ENCODE peak calls at places on chromosomes 12 and 14, in ten cellular contexts. A is suprapubic skin, O is tibial artery, Z is gastrocnemius medialis, G is Peyer's patch, B is SK-N-SH, T is left ventricle myocardium inferior, K is tibial nerve, L is GM23338, D is cardiac muscle cell. I is an unnamed sample.

GRCh38 chr12:122980192-122981035 is at the start of gene ARL6IP4:
- DNase-seq in A (peak), O (no peak), Z (no peak), G (peak), B (peak), T (peak), K (no peak), L (peak), D (peak), I (peak)

GRCh38 chr12:51705450-51705849 is 114.4 kb downstream of the SCN8A start:
- DNase-seq in A (no peak), O (no peak), Z (no peak), G (no peak), B (no peak), T (no peak), K (no peak), L (no peak), D (no peak), I (no peak)

GRCh38 chr12:11797317-11797913 is 147.9 kb downstream of the ETV6 start:
- DNase-seq in A (no peak), O (no peak), Z (peak), G (no peak), B (no peak), T (no peak), K (no peak), L (no peak), D (peak), I (no peak)

GRCh38 chr14:21768116-21768874 is 94.7 kb upstream of the OR4E1 start:
- DNase-seq in A (no peak), O (no peak), Z (no peak), G (no peak), B (peak), T (no peak), K (no peak), L (peak), D (peak), I (no peak)

GRCh38 chr14:101791919-101792572 is 30.5 kb downstream of the PPP2R5C start:
- DNase-seq in A (no peak), O (no peak), Z (no peak), G (no peak), B (no peak), T (no peak), K (no peak), L (no peak), D (peak), I (no peak)

GRCh38 chr12:88471641-88472040 is 108.6 kb downstream of the KITLG start:
- DNase-seq in A (no peak), O (no peak), Z (no peak), G (no peak), B (no peak), T (no peak), K (no peak), L (peak), D (peak), I (no peak)

GRCh38 chr14:51094282-51094821 is 553 bp downstream of the TRIM9 start:
- DNase-seq in A (peak), O (no peak), Z (no peak), G (no peak), B (peak), T (no peak), K (no peak), L (peak), D (no peak), I (peak)

GRCh38 chr14:69156224-69156623 is 3.3 kb upstream of the DCAF5 start:
- DNase-seq in A (no peak), O (no peak), Z (no peak), G (no peak), B (no peak), T (no peak), K (no peak), L (no peak), D (no peak), I (no peak)

GRCh38 chr12:2937500-2937899 is 21.7 kb upstream of the TEAD4 start:
- DNase-seq in A (no peak), O (no peak), Z (no peak), G (no peak), B (no peak), T (no peak), K (no peak), L (no peak), D (peak), I (no peak)

GRCh38 chr12:120698677-120699076 is 11.6 kb upstream of the UNC119B start:
- DNase-seq in A (no peak), O (no peak), Z (no peak), G (no peak), B (no peak), T (no peak), K (no peak), L (no peak), D (no peak), I (no peak)

GRCh38 chr12:5785601-5786000 is 159.5 kb downstream of the ANO2 start:
- DNase-seq in A (no peak), O (no peak), Z (no peak), G (no peak), B (no peak), T (no peak), K (no peak), L (no peak), D (no peak), I (no peak)

GRCh38 chr12:5780536-5780935 is 164.5 kb downstream of the ANO2 start:
- DNase-seq in A (no peak), O (no peak), Z (no peak), G (no peak), B (no peak), T (no peak), K (no peak), L (no peak), D (no peak), I (no peak)

GRCh38 chr12:5787828-5788227 is 157.2 kb downstream of the ANO2 start:
- DNase-seq in A (no peak), O (no peak), Z (no peak), G (no peak), B (no peak), T (no peak), K (no peak), L (no peak), D (no peak), I (no peak)

GRCh38 chr12:5783274-5783920 is 161.7 kb downstream of the ANO2 start:
- DNase-seq in A (no peak), O (no peak), Z (no peak), G (no peak), B (no peak), T (no peak), K (no peak), L (no peak), D (no peak), I (no peak)

DNA sequence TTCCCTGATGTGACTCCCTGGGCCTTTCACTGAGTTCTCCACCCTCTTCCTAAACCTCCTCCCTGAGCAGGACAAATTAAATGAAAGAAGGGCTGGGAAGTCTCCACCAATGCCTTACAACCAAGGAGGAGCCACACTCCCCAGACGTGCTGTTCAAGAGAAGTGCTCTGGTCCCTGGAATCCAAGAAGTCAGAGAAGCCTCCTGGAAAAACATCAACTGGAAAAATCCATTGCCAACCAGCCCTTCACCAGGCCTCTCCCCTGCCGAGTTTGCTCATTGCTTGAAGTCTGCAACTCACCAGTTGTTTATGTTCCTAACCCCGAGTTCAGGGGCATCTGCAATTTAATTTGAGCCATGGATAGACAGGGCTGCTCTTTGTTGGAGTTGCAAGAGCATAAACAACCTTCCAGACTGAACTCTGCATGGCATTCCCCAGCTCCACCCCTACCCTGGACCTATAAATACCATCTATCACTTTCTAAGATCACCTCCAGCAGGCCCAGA is 160.4 kb downstream of the ANO2 start:
- DNase-seq in A (no peak), O (no peak), Z (no peak), G (no peak), B (no peak), T (no peak), K (no peak), L (no peak), D (no peak), I (no peak)
- H3K27ac ChIP-seq in A (no peak), O (no peak), Z (no peak), G (no peak), B (no peak), T (no peak), K (no peak), L (no peak), D (no peak), I (no peak)

DNA sequence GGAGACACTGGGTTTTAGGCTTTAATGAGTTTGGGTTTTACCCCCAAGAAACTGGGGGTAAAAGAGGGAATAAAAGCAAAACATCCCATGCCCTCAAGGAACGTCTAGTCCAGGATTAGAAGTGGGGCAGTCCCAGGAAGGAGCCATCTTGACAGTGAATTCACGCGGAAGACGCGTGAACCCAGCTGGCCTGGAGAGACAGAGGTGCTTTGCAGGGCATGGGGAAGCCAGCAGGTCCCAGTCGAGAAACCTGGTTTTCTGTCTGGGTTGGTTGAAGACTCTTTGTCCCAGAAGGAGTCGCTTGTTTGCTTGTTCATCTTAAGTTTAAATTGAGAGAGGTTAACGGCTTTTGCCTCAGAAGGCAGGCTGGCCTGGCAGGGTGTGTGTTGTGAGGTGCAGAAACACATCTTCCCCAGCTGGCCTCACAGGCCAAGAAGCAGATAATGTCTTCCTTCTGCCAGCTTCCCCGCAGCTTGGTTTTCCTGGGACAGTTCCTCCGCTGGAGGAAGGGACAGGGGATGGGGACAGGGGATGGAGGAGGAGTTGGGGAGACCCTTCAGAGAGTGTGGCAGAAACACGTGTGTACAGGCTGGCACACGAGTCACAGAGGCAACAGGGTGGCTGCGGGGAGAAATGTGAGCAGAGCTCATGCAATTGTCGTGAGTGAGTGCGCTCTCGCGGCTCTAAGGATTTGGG is 18.5 kb upstream of the CD9 start:
- DNase-seq in A (no peak), O (no peak), Z (no peak), G (no peak), B (no peak), T (no peak), K (no peak), L (no peak), D (peak), I (no peak)
- H3K27ac ChIP-seq in A (peak), O (peak), Z (peak), G (peak), B (peak), T (peak), K (peak), L (no peak), D (no peak), I (peak)

DNA sequence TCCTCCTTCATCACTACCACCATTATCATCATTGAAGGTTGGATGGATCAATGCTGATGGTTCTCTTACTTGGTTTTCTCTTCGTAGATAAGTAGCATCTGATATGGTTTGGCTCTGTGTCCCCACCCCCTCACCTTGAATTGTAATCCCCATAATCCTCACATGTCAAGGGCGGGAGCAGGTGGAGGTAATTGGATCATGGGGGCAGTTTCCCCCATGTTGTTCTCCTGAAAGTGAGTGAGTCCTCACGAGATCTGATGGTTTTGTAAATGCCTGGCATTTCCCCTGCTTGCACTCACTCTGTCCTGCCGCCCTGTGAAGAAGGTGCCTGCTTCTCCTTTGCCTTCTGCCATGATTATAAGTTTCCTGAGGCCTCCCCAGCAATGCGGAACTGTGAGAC is 172.4 kb upstream of the PWP1 start:
- DNase-seq in A (no peak), O (no peak), Z (no peak), G (no peak), B (no peak), T (no peak), K (no peak), L (no peak), D (no peak), I (no peak)
- H3K27ac ChIP-seq in A (no peak), O (no peak), Z (no peak), G (no peak), B (no peak), T (no peak), K (no peak), L (no peak), D (no peak), I (no peak)

GRCh38 chr12:26124491-26125450 is at the start of gene BHLHE41:
- DNase-seq in A (peak), O (peak), Z (peak), G (peak), B (peak), T (peak), K (peak), L (peak), D (peak), I (peak)
- H3K27ac ChIP-seq in A (peak), O (peak), Z (peak), G (peak), B (peak), T (peak), K (peak), L (no peak), D (no peak), I (peak)

DNA sequence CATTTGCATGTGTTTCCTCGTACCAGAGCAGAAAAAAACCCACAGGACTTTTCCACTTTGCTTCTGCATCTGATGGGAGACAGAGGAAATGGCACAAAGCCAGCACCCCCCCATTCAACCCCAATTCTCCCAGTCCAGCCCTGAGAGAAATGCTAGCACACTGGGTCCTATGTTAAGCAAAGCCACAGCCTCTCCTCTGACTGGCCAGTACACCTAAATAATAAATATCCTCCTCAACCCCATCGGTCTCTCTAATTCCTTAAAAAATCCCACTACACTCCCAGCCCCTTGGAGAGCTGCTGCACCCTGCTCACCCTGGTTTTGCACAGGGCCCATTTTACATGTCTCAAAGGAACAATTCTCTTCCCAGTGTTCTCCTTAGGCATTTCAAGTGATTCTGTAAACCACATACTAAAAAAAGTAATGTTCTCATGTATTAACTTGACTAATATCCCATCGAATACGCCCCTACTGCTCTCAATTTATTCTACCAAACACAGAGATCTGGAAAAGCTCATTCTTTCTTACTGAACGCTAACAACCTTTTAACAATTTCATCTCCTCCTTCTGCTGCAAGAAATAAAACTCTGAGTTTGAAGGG is 17.4 kb upstream of the TSPAN11 start:
- DNase-seq in A (no peak), O (no peak), Z (no peak), G (no peak), B (no peak), T (no peak), K (no peak), L (no peak), D (no peak), I (no peak)
- H3K27ac ChIP-seq in A (peak), O (no peak), Z (no peak), G (peak), B (peak), T (peak), K (no peak), L (no peak), D (no peak), I (no peak)

GRCh38 chr12:128606970-128607369 is 216.8 kb downstream of the SLC15A4 start:
- DNase-seq in A (no peak), O (no peak), Z (no peak), G (no peak), B (no peak), T (no peak), K (no peak), L (no peak), D (no peak), I (no peak)
- H3K27ac ChIP-seq in A (no peak), O (no peak), Z (no peak), G (no peak), B (no peak), T (no peak), K (no peak), L (no peak), D (no peak), I (no peak)

DNA sequence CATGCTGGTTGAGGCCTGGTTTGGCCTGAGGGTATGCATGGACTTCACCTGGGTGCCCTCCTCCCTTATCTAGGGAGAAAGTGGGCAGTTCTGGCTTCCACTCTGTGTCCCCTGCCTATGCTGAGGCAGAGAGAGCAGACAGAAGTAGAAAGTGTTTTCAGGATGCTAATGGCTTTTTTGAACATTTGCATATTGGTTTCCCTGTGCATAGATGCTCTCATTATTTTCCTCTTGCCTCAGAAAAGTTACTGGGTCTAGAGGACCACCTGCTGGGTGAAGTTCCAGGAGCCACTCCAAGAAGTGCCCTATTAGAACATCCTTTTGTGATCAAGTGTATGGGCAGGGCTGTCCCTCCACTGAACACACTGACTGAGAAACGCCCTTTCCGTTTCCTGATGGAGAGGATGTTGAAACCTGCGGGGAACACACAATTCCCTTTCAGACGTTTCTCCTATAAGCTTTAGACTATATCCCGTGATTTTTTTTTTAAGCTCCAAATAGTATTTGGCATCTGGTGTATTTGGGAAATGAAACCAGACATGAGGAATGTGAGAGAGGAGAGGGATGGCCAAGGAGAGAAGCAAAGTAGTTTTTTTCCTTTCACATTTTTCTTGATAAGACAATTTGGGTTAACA is 66.6 kb downstream of the DAAM1 start:
- DNase-seq in A (peak), O (peak), Z (peak), G (no peak), B (peak), T (no peak), K (peak), L (no peak), D (peak), I (no peak)
- H3K27ac ChIP-seq in A (peak), O (peak), Z (peak), G (peak), B (peak), T (peak), K (no peak), L (no peak), D (peak), I (no peak)

DNA sequence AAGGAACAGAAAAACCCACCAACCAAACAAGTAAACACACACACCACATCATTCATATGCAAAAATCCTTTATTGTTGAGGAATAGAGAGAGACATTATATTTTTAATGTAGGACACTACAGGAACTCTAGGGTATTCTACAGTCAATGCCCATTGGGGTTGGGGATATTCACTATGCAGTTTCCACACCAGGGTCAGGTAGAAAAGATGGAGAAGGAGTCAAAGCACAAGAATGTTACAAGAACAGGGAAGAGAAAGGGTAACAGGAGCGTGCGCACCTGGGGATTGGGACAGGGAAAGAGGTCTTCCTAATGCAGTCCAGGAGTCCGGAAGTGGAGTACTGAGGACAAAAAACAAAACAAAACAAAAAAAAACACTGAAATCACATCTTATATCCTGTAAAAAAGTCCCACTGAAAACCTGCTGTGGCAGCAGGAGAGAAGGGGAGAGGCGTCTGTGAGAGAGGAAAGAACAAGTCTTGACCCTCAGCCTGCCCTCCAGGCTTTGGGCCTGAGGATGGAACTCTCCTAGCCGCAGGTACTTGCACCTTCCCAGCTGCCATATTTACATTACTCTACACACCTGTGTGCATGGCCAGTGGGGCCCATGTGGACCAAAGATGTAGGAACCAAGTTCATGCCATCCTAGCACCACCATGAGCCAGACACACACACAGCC is 3.7 kb upstream of the ZBTB39 start:
- DNase-seq in A (no peak), O (no peak), Z (no peak), G (no peak), B (no peak), T (no peak), K (no peak), L (peak), D (no peak), I (no peak)
- H3K27ac ChIP-seq in A (no peak), O (no peak), Z (no peak), G (no peak), B (no peak), T (no peak), K (no peak), L (no peak), D (no peak), I (no peak)